ENCODE peak calls at places on chromosomes 3 and 15, in five cellular contexts. A is HS-5, Y is NCI-H460, K is RWPE1, J is GM04504. F is an unnamed sample.

GRCh38 chr15:28021281-28022039 is 77.7 kb downstream of the OCA2 start:
- DNase-seq in A (peak; percentile 34), K (peak; percentile 37), Y (peak; percentile 4), J (peak; percentile 3), F (peak; percentile 40)

GRCh38 chr3:27311400-27311799 is 57.8 kb downstream of the NEK10 start:
- DNase-seq in K (peak; percentile 41), J (peak; percentile 92), Y (peak; percentile 59), A (peak; percentile 85), F (peak; percentile 25)

GRCh38 chr3:13158871-13159270 is 85.6 kb upstream of the IQSEC1 start:
- DNase-seq in Y (no peak), K (no peak), A (no peak), J (no peak), F (no peak)

GRCh38 chr3:94081880-94082279 is 19.0 kb downstream of the NSUN3 start:
- DNase-seq in A (no peak), J (no peak), K (no peak), Y (no peak), F (peak; percentile 60)

GRCh38 chr3:64639022-64639421 is 48.8 kb downstream of the ADAMTS9 start:
- DNase-seq in J (no peak), K (no peak), Y (no peak), A (no peak), F (no peak)

GRCh38 chr15:81098884-81099601 is 35.0 kb upstream of the CFAP161 start:
- DNase-seq in A (no peak), J (no peak), K (no peak), Y (no peak), F (no peak)

GRCh38 chr3:191461113-191461595 is at the start of gene PYDC2:
- DNase-seq in A (no peak), J (no peak), K (no peak), Y (no peak), F (no peak)

GRCh38 chr3:64097920-64098319 is 74.6 kb upstream of the PSMD6 start:
- DNase-seq in Y (no peak), K (no peak), J (no peak), A (no peak), F (no peak)

GRCh38 chr3:182239316-182239715 is 527.6 kb downstream of the SOX2 start:
- DNase-seq in Y (no peak), J (no peak), A (no peak), K (no peak), F (no peak)

GRCh38 chr3:127970966-127971592 is 56.0 kb downstream of the KBTBD12 start:
- DNase-seq in J (no peak), K (peak; percentile 55), A (no peak), Y (peak; percentile 33), F (peak; percentile 73)

GRCh38 chr3:19425825-19426224 is 277.5 kb downstream of the KCNH8 start:
- DNase-seq in A (no peak), Y (no peak), J (no peak), K (no peak), F (no peak)